ENCODE peak calls at places on chromosomes 4 and X, in ten cellular contexts. X is B cell; U is activated naive CD4-positive, alpha-beta T cell treated with anti-CD3 and anti-CD28 coated beads for 36 hours; F is right lobe of liver; P is IMR-90; N is DMS153; E is left colon; B is cardiac muscle cell; Q is KBM-7; Z is activated T-cell treated with anti-CD3 and anti-CD28 coated beads for 24 hours. O is an unnamed sample.
A peak's percentile ranks its signal among the peaks of the same experiment; 100 is the strongest.

GRCh38 chrX:73668779-73669178 is 105.8 kb downstream of the CHIC1 start:
- DNase-seq in U (no peak), Z (no peak), E (no peak), N (no peak), Q (no peak), X (no peak), P (no peak), F (no peak), B (no peak), O (no peak)

GRCh38 chrX:20252392-20253231 is 14.1 kb downstream of the RPS6KA3 start:
- DNase-seq in Q (peak; percentile 83), U (peak; percentile 75), Z (peak; percentile 62), E (peak; percentile 41), N (no peak), X (peak; percentile 69), P (peak; percentile 45), B (peak; percentile 37), F (peak; percentile 60), O (no peak)

GRCh38 chr4:152193059-152193458 is 342.8 kb downstream of the FBXW7 start:
- DNase-seq in Q (no peak), E (no peak), F (no peak), X (no peak), P (no peak), Z (no peak), U (no peak), N (no peak), B (no peak), O (no peak)

GRCh38 chr4:144801731-144802130 is 155.8 kb downstream of the HHIP start:
- DNase-seq in E (no peak), Z (no peak), U (no peak), F (no peak), Q (no peak), N (no peak), X (no peak), P (no peak), B (no peak), O (no peak)

GRCh38 chr4:139822391-139822790 is 156.8 kb downstream of the MGST2 start:
- DNase-seq in B (no peak), Z (no peak), U (no peak), P (no peak), F (no peak), N (no peak), Q (no peak), E (no peak), X (no peak), O (no peak)

GRCh38 chr4:160159457-160159856 is 1056.6 kb downstream of the RAPGEF2 start:
- DNase-seq in P (no peak), E (no peak), F (peak; percentile 25), Z (no peak), U (no peak), N (no peak), X (no peak), Q (no peak), B (no peak), O (no peak)

GRCh38 chr4:123706961-123707360 is 310.4 kb downstream of the SPRY1 start:
- DNase-seq in Z (no peak), F (no peak), P (no peak), U (no peak), N (no peak), B (no peak), X (no peak), Q (no peak), E (no peak), O (peak; percentile 31)

GRCh38 chrX:153469811-153470410 is 465 bp downstream of the HAUS7 start:
- DNase-seq in Q (peak; percentile 73), P (peak; percentile 8), E (peak; percentile 37), Z (no peak), U (peak; percentile 29), X (peak; percentile 24), B (peak; percentile 48), F (no peak), N (no peak), O (peak; percentile 2)

GRCh38 chr4:6929735-6930464 is 20.3 kb downstream of the TBC1D14 start:
- DNase-seq in N (no peak), F (no peak), B (no peak), Z (no peak), P (no peak), E (no peak), X (no peak), U (no peak), Q (peak; percentile 52), O (peak; percentile 69)

GRCh38 chr4:99816611-99817309 is at the start of gene DAPP1:
- DNase-seq in Q (peak; percentile 52), E (peak; percentile 79), P (no peak), X (peak; percentile 89), U (peak; percentile 87), N (no peak), F (peak; percentile 60), B (no peak), Z (peak; percentile 61), O (no peak)

GRCh38 chrX:5644786-5645185 is 583.9 kb downstream of the NLGN4X start:
- DNase-seq in E (no peak), F (no peak), N (no peak), X (no peak), Z (no peak), B (no peak), U (no peak), P (no peak), Q (no peak), O (no peak)

GRCh38 chr4:76881375-76881774 is 16.6 kb downstream of the SOWAHB start:
- DNase-seq in N (peak; percentile 92), B (no peak), Z (no peak), P (no peak), Q (no peak), X (no peak), F (no peak), U (no peak), E (peak; percentile 87), O (no peak)

GRCh38 chr4:112173593-112174559 is 28.6 kb downstream of the FAM241A start:
- DNase-seq in X (no peak), B (no peak), N (no peak), P (no peak), Z (no peak), Q (no peak), E (no peak), U (no peak), F (no peak), O (no peak)

GRCh38 chr4:1045193-1045594 is 33.8 kb downstream of the FGFRL1 start:
- DNase-seq in Z (no peak), N (no peak), X (no peak), U (no peak), E (peak; percentile 32), P (no peak), Q (no peak), B (no peak), F (peak; percentile 44), O (no peak)

GRCh38 chr4:184978211-184978610 is 40.1 kb upstream of the HELT start:
- DNase-seq in E (peak; percentile 39), Z (no peak), U (no peak), X (no peak), Q (no peak), N (no peak), B (no peak), F (peak; percentile 72), P (no peak), O (no peak)

GRCh38 chr4:68271851-68272756 is 26.6 kb upstream of the TMPRSS11B start:
- DNase-seq in Z (no peak), X (peak; percentile 55), F (no peak), P (peak; percentile 73), N (peak; percentile 8), U (no peak), E (no peak), Q (peak; percentile 79), B (peak; percentile 35), O (peak; percentile 71)

GRCh38 chr4:182453830-182454229 is 210.6 kb downstream of the TENM3 start:
- DNase-seq in X (no peak), F (no peak), U (no peak), Q (no peak), P (no peak), B (no peak), Z (no peak), E (no peak), N (peak; percentile 29), O (no peak)

GRCh38 chr4:118968006-118968405 is 79.4 kb downstream of the SYNPO2 start:
- DNase-seq in P (peak; percentile 87), Z (no peak), U (no peak), B (peak; percentile 83), N (no peak), E (peak; percentile 71), Q (peak; percentile 90), F (no peak), X (peak; percentile 47), O (peak; percentile 10)

GRCh38 chrX:136856050-136856449 is 24.5 kb downstream of the RBMX start:
- DNase-seq in B (no peak), E (no peak), U (no peak), Q (no peak), P (no peak), Z (no peak), X (no peak), N (no peak), F (no peak), O (no peak)

GRCh38 chr4:3508542-3508941 is 23.7 kb downstream of the LRPAP1 start:
- DNase-seq in X (no peak), P (no peak), E (no peak), N (no peak), Z (no peak), B (no peak), Q (peak; percentile 71), F (no peak), U (no peak), O (no peak)

GRCh38 chrX:105872921-105873320 is 50.6 kb downstream of the NRK start:
- DNase-seq in P (no peak), E (no peak), N (peak; percentile 5), U (no peak), B (no peak), X (no peak), Z (no peak), Q (no peak), F (no peak), O (no peak)

O was measured in cerebellar cortex.